ENCODE peak calls at places on chromosome 11, in nine cellular contexts. D is sigmoid colon, Q is fibroblast of lung, E is tibial nerve, C is NCI-H774, V is hypothalamus, Y is left lung, F is epithelial cell of esophagus, I is A172. G is an unnamed sample.
A peak's percentile ranks its signal among the peaks of the same experiment; 100 is the strongest.

GRCh38 chr11:132519226-132519860 is 1013.0 kb downstream of the OPCML start:
- DNase-seq in D (no peak), Q (peak; percentile 73), E (no peak), C (no peak), V (no peak), Y (no peak), F (no peak), I (no peak), G (no peak)

GRCh38 chr11:64324692-64325469 is 7.0 kb downstream of the PRDX5 start:
- DNase-seq in D (no peak), Q (no peak), E (no peak), C (no peak), V (no peak), Y (no peak), F (peak; percentile 95), I (no peak), G (no peak)

GRCh38 chr11:2666828-2667570 is 32.8 kb downstream of the KCNQ1OT1 start:
- DNase-seq in D (peak; percentile 49), Q (no peak), E (no peak), C (no peak), V (no peak), Y (no peak), F (no peak), I (no peak), G (no peak)

GRCh38 chr11:64207247-64208085 is 945 bp downstream of the FERMT3 start:
- DNase-seq in D (peak; percentile 85), Q (peak; percentile 81), E (peak; percentile 36), C (no peak), V (no peak), Y (peak; percentile 92), F (no peak), I (peak; percentile 94), G (peak; percentile 77)

GRCh38 chr11:36400768-36401455 is 104.8 kb downstream of the PRR5L start:
- DNase-seq in D (no peak), Q (no peak), E (no peak), C (no peak), V (no peak), Y (peak; percentile 67), F (no peak), I (no peak), G (no peak)

GRCh38 chr11:32858731-32859130 is 29.0 kb downstream of the PRRG4 start:
- DNase-seq in D (no peak), Q (no peak), E (no peak), C (no peak), V (no peak), Y (no peak), F (no peak), I (no peak), G (no peak)

GRCh38 chr11:125390949-125391348 is 105.1 kb downstream of the FEZ1 start:
- DNase-seq in D (peak; percentile 2), Q (peak; percentile 82), E (no peak), C (no peak), V (no peak), Y (no peak), F (no peak), I (peak; percentile 6), G (peak; percentile 48)

GRCh38 chr11:69541501-69542313 is 60.2 kb downstream of the LINC01488 start:
- DNase-seq in D (peak; percentile 47), Q (peak; percentile 39), E (no peak), C (no peak), V (no peak), Y (no peak), F (peak; percentile 25), I (peak; percentile 52), G (no peak)

GRCh38 chr11:10540546-10540914 is 457 bp downstream of the RNF141 start:
- DNase-seq in D (peak; percentile 75), Q (peak; percentile 57), E (peak; percentile 25), C (no peak), V (no peak), Y (no peak), F (peak; percentile 52), I (no peak), G (peak; percentile 57)

GRCh38 chr11:92911478-92911877 is 58.0 kb upstream of the MTNR1B start:
- DNase-seq in D (no peak), Q (no peak), E (no peak), C (peak; percentile 65), V (no peak), Y (no peak), F (no peak), I (no peak), G (no peak)

GRCh38 chr11:103055174-103055890 is 36.6 kb downstream of the DCUN1D5 start:
- DNase-seq in D (no peak), Q (peak; percentile 41), E (no peak), C (peak; percentile 25), V (no peak), Y (no peak), F (peak; percentile 47), I (peak; percentile 25), G (peak; percentile 57)

GRCh38 chr11:15985127-15985862 is 371.1 kb downstream of the SOX6 start:
- DNase-seq in D (no peak), Q (peak; percentile 69), E (no peak), C (no peak), V (no peak), Y (no peak), F (no peak), I (no peak), G (no peak)

GRCh38 chr11:122105009-122105828 is 10.8 kb downstream of the BLID start:
- DNase-seq in D (no peak), Q (peak; percentile 73), E (no peak), C (no peak), V (peak; percentile 18), Y (no peak), F (peak; percentile 12), I (peak; percentile 62), G (peak; percentile 17)

GRCh38 chr11:102306817-102307814 is 10.2 kb upstream of the BIRC3 start:
- DNase-seq in D (no peak), Q (peak; percentile 24), E (no peak), C (no peak), V (no peak), Y (no peak), F (peak; percentile 34), I (peak; percentile 46), G (no peak)

GRCh38 chr11:2135648-2136201 is 3.5 kb downstream of the IGF2 start:
- DNase-seq in D (no peak), Q (no peak), E (no peak), C (no peak), V (no peak), Y (peak; percentile 52), F (no peak), I (no peak), G (no peak)

GRCh38 chr11:68893282-68893681 is 10.3 kb downstream of the MRPL21 start:
- DNase-seq in D (no peak), Q (no peak), E (no peak), C (no peak), V (no peak), Y (peak; percentile 22), F (peak; percentile 86), I (no peak), G (no peak)

GRCh38 chr11:76624515-76625379 is 45.8 kb downstream of the LRRC32 start:
- DNase-seq in D (peak; percentile 52), Q (no peak), E (no peak), C (no peak), V (no peak), Y (no peak), F (no peak), I (no peak), G (no peak)

GRCh38 chr11:33018840-33019239 is 3.2 kb downstream of the DEPDC7 start:
- DNase-seq in D (no peak), Q (no peak), E (no peak), C (no peak), V (no peak), Y (no peak), F (no peak), I (no peak), G (no peak)

GRCh38 chr11:65719887-65720236 is 736 bp downstream of the RNASEH2C start:
- DNase-seq in D (no peak), Q (peak; percentile 55), E (no peak), C (no peak), V (no peak), Y (no peak), F (peak; percentile 52), I (no peak), G (peak; percentile 33)

GRCh38 chr11:80502511-80502910 is 1061.7 kb upstream of the TENM4 start:
- DNase-seq in D (no peak), Q (no peak), E (no peak), C (no peak), V (no peak), Y (no peak), F (no peak), I (no peak), G (no peak)

GRCh38 chr11:3970101-3970500 is 114.6 kb downstream of the STIM1 start:
- DNase-seq in D (no peak), Q (no peak), E (no peak), C (no peak), V (no peak), Y (no peak), F (no peak), I (no peak), G (no peak)

GRCh38 chr11:47270331-47271271 is 668 bp downstream of the MADD start:
- DNase-seq in D (peak; percentile 74), Q (peak; percentile 64), E (no peak), C (no peak), V (peak; percentile 40), Y (no peak), F (peak; percentile 50), I (peak; percentile 51), G (peak; percentile 24)

GRCh38 chr11:30917859-30918478 is 331.8 kb upstream of the MPPED2 start:
- DNase-seq in D (no peak), Q (peak; percentile 33), E (peak; percentile 66), C (peak; percentile 42), V (no peak), Y (no peak), F (peak; percentile 52), I (peak; percentile 54), G (peak; percentile 49)

GRCh38 chr11:62508336-62509058 is 38.1 kb downstream of the AHNAK start:
- DNase-seq in D (peak; percentile 96), Q (peak; percentile 59), E (peak; percentile 63), C (peak; percentile 41), V (peak; percentile 52), Y (peak; percentile 87), F (peak; percentile 66), I (peak; percentile 72), G (peak; percentile 86)

GRCh38 chr11:117944554-117944953 is 15.4 kb upstream of the TMPRSS13 start:
- DNase-seq in D (no peak), Q (no peak), E (no peak), C (no peak), V (no peak), Y (no peak), F (no peak), I (no peak), G (no peak)

GRCh38 chr11:93655047-93655446 is 6.4 kb upstream of the CEP295 start:
- DNase-seq in D (no peak), Q (no peak), E (peak; percentile 18), C (no peak), V (no peak), Y (no peak), F (no peak), I (no peak), G (no peak)

GRCh38 chr11:72321381-72321996 is 77.5 kb upstream of the PHOX2A start:
- DNase-seq in D (no peak), Q (peak; percentile 71), E (no peak), C (no peak), V (no peak), Y (no peak), F (peak; percentile 59), I (peak; percentile 81), G (peak; percentile 56)

GRCh38 chr11:129703846-129704245 is 111.8 kb upstream of the TMEM45B start:
- DNase-seq in D (no peak), Q (no peak), E (no peak), C (no peak), V (no peak), Y (no peak), F (peak; percentile 74), I (no peak), G (no peak)

GRCh38 chr11:71214553-71215371 is 37.6 kb downstream of the SHANK2 start:
- DNase-seq in D (peak; percentile 53), Q (no peak), E (no peak), C (no peak), V (no peak), Y (no peak), F (no peak), I (no peak), G (no peak)

GRCh38 chr11:6724013-6724412 is 40.9 kb upstream of the MRPL17 start:
- DNase-seq in D (no peak), Q (no peak), E (no peak), C (no peak), V (no peak), Y (no peak), F (no peak), I (no peak), G (no peak)

GRCh38 chr11:22656128-22656527 is 10.3 kb upstream of the GAS2 start:
- DNase-seq in D (no peak), Q (no peak), E (no peak), C (no peak), V (no peak), Y (no peak), F (peak; percentile 55), I (no peak), G (no peak)

G was measured in dermis microvascular lymphatic vessel endothelial cell.